ENCODE peak calls at places on chromosomes 12 and 14, in six cellular contexts. One of them, this sample, is unnamed. For H4K20me1, the result is how much of the 10 kb centered on the place peaks cover.

GRCh38 chr12:32605326-32606095 is 73.6 kb upstream of the DNM1L start:
- DNase-seq in fibroblast of lung: no peak
- DNase-seq in OCI-LY7: no peak
- DNase-seq in PC-3: peak
- DNase-seq in IMR-90: no peak
- DNase-seq in SK-N-SH: no peak
- DNase-seq in this sample: no peak

GRCh38 chr12:115661103-115661502 is 616.4 kb downstream of the MED13L start:
- DNase-seq in fibroblast of lung: peak
- DNase-seq in IMR-90: no peak
- DNase-seq in OCI-LY7: no peak
- DNase-seq in SK-N-SH: no peak
- DNase-seq in PC-3: no peak
- DNase-seq in this sample: no peak

GRCh38 chr12:98939350-98939749 is 294.3 kb downstream of the APAF1 start:
- DNase-seq in PC-3: peak
- DNase-seq in fibroblast of lung: peak
- DNase-seq in OCI-LY7: peak
- DNase-seq in SK-N-SH: peak
- DNase-seq in IMR-90: peak
- DNase-seq in this sample: no peak

GRCh38 chr14:68691031-68691864 is 101.6 kb downstream of the ZFP36L1 start:
- DNase-seq in SK-N-SH: peak
- DNase-seq in PC-3: no peak
- DNase-seq in fibroblast of lung: no peak
- DNase-seq in IMR-90: no peak
- DNase-seq in OCI-LY7: no peak
- DNase-seq in this sample: no peak

GRCh38 chr14:34951286-34951685 is 31.5 kb upstream of the SRP54 start:
- DNase-seq in IMR-90: peak
- DNase-seq in fibroblast of lung: peak
- DNase-seq in PC-3: no peak
- DNase-seq in SK-N-SH: no peak
- DNase-seq in OCI-LY7: no peak
- DNase-seq in this sample: peak

GRCh38 chr14:34539407-34540180 is at the start of gene EAPP:
- DNase-seq in SK-N-SH: peak
- DNase-seq in fibroblast of lung: peak
- DNase-seq in OCI-LY7: peak
- DNase-seq in PC-3: peak
- DNase-seq in IMR-90: peak
- DNase-seq in this sample: peak

GRCh38 chr12:67220065-67220464 is 49.1 kb upstream of the CAND1 start:
- DNase-seq in fibroblast of lung: peak
- DNase-seq in PC-3: peak
- DNase-seq in OCI-LY7: no peak
- DNase-seq in SK-N-SH: no peak
- DNase-seq in IMR-90: no peak
- DNase-seq in this sample: no peak

GRCh38 chr12:91249059-91250055 is 66.7 kb upstream of the DCN start:
- DNase-seq in fibroblast of lung: no peak
- DNase-seq in SK-N-SH: no peak
- DNase-seq in IMR-90: no peak
- DNase-seq in OCI-LY7: no peak
- DNase-seq in PC-3: no peak
- DNase-seq in this sample: no peak

GRCh38 chr12:54415223-54415929 is 3.7 kb downstream of the ITGA5 start:
- DNase-seq in SK-N-SH: no peak
- DNase-seq in IMR-90: no peak
- DNase-seq in OCI-LY7: no peak
- DNase-seq in PC-3: no peak
- DNase-seq in fibroblast of lung: no peak
- DNase-seq in this sample: peak

GRCh38 chr14:44027397-44027796 is 479.7 kb downstream of the FSCB start:
- DNase-seq in SK-N-SH: no peak
- DNase-seq in OCI-LY7: no peak
- DNase-seq in fibroblast of lung: no peak
- DNase-seq in PC-3: no peak
- DNase-seq in IMR-90: no peak
- DNase-seq in this sample: no peak

GRCh38 chr12:40534828-40535227 is 157.4 kb upstream of the CNTN1 start:
- DNase-seq in OCI-LY7: no peak
- DNase-seq in fibroblast of lung: no peak
- DNase-seq in SK-N-SH: no peak
- DNase-seq in PC-3: no peak
- DNase-seq in IMR-90: no peak
- DNase-seq in this sample: no peak

GRCh38 chr12:39923364-39923763 is 182.5 kb downstream of the SLC2A13 start:
- DNase-seq in fibroblast of lung: no peak
- DNase-seq in OCI-LY7: no peak
- DNase-seq in PC-3: no peak
- DNase-seq in SK-N-SH: no peak
- DNase-seq in IMR-90: no peak
- DNase-seq in this sample: no peak

GRCh38 chr14:78029471-78030372 is 140.5 kb upstream of the NRXN3 start:
- DNase-seq in SK-N-SH: no peak
- DNase-seq in OCI-LY7: no peak
- DNase-seq in fibroblast of lung: no peak
- DNase-seq in PC-3: no peak
- DNase-seq in IMR-90: no peak
- DNase-seq in this sample: no peak

GRCh38 chr12:47754126-47754525 is 4.6 kb downstream of the RAPGEF3 start:
- DNase-seq in OCI-LY7: no peak
- DNase-seq in IMR-90: no peak
- DNase-seq in SK-N-SH: peak
- DNase-seq in fibroblast of lung: no peak
- DNase-seq in PC-3: peak
- DNase-seq in this sample: no peak

GRCh38 chr12:2035421-2036080 is 17.2 kb upstream of the CACNA1C start:
- DNase-seq in PC-3: no peak
- DNase-seq in IMR-90: no peak
- DNase-seq in OCI-LY7: no peak
- DNase-seq in SK-N-SH: no peak
- DNase-seq in fibroblast of lung: no peak
- DNase-seq in this sample: no peak

GRCh38 chr12:66070378-66071120 is 60.0 kb downstream of the LLPH start:
- DNase-seq in IMR-90: no peak
- DNase-seq in fibroblast of lung: no peak
- DNase-seq in PC-3: no peak
- DNase-seq in SK-N-SH: no peak
- DNase-seq in OCI-LY7: no peak
- DNase-seq in this sample: no peak

GRCh38 chr12:121523741-121524140 is 57.1 kb downstream of the KDM2B start:
- DNase-seq in IMR-90: no peak
- DNase-seq in SK-N-SH: no peak
- DNase-seq in OCI-LY7: peak
- DNase-seq in fibroblast of lung: no peak
- DNase-seq in PC-3: no peak
- DNase-seq in this sample: no peak

GRCh38 chr14:94971750-94972149 is 185.6 kb downstream of the DICER1 start:
- DNase-seq in IMR-90: no peak
- DNase-seq in PC-3: no peak
- DNase-seq in fibroblast of lung: peak
- DNase-seq in OCI-LY7: no peak
- DNase-seq in SK-N-SH: no peak
- DNase-seq in this sample: no peak

GRCh38 chr12:69837191-69838085 is 12.4 kb downstream of the MYRFL start:
- DNase-seq in SK-N-SH: no peak
- DNase-seq in PC-3: no peak
- DNase-seq in fibroblast of lung: no peak
- DNase-seq in IMR-90: no peak
- DNase-seq in OCI-LY7: no peak
- DNase-seq in this sample: no peak

GRCh38 chr14:22898302-22898894 is 15.4 kb downstream of the REM2 start:
- DNase-seq in SK-N-SH: no peak
- DNase-seq in OCI-LY7: no peak
- DNase-seq in IMR-90: peak
- DNase-seq in fibroblast of lung: peak
- DNase-seq in PC-3: peak
- DNase-seq in this sample: peak

GRCh38 chr12:91973813-91974212 is 171.8 kb downstream of the BTG1 start:
- DNase-seq in fibroblast of lung: no peak
- DNase-seq in PC-3: no peak
- DNase-seq in SK-N-SH: no peak
- DNase-seq in IMR-90: no peak
- DNase-seq in OCI-LY7: no peak
- DNase-seq in this sample: no peak

GRCh38 chr12:61757831-61758505 is 502.2 kb upstream of the USP15 start:
- DNase-seq in IMR-90: no peak
- DNase-seq in SK-N-SH: no peak
- DNase-seq in OCI-LY7: no peak
- DNase-seq in fibroblast of lung: no peak
- DNase-seq in PC-3: no peak
- DNase-seq in this sample: no peak

GRCh38 chr12:8950702-8951478 is 1.4 kb upstream of the M6PR start:
- DNase-seq in fibroblast of lung: no peak
- DNase-seq in PC-3: no peak
- DNase-seq in IMR-90: no peak
- DNase-seq in OCI-LY7: no peak
- DNase-seq in SK-N-SH: no peak
- DNase-seq in this sample: no peak

GRCh38 chr14:31038521-31039166 is 12.5 kb upstream of the STRN3 start:
- DNase-seq in PC-3: no peak
- DNase-seq in SK-N-SH: peak
- DNase-seq in fibroblast of lung: peak
- DNase-seq in IMR-90: no peak
- DNase-seq in OCI-LY7: no peak
- DNase-seq in this sample: peak

GRCh38 chr12:62533087-62533754 is 66.6 kb downstream of the MON2 start:
- DNase-seq in OCI-LY7: no peak
- DNase-seq in PC-3: no peak
- DNase-seq in fibroblast of lung: no peak
- DNase-seq in IMR-90: no peak
- DNase-seq in SK-N-SH: no peak
- DNase-seq in this sample: peak

DNA sequence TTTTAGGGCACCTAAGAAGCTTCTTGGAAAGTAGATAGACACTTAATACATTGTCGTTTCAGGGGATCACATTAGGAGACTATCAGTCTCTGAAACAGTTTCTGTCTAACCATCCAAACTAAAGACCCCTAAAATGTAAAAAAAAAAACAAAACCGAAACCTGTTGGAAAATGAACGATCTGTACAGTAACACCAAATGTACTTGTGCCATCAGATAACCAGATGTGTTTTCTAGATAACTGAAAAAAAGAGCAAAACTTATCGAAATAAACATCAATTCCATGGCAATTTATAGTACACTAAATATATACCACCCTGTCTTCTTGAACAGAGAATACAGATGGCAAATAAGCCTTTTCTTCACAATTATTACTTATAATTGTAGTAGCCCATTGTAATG is 2.0 kb downstream of the LDHB start:
- DNase-seq in OCI-LY7: no peak
- DNase-seq in SK-N-SH: no peak
- DNase-seq in IMR-90: no peak
- DNase-seq in PC-3: no peak
- DNase-seq in fibroblast of lung: no peak
- DNase-seq in this sample: no peak
- H4K20me1 ChIP-seq in OCI-LY7: half or more
- H4K20me1 ChIP-seq in SK-N-SH: under half
- H4K20me1 ChIP-seq in IMR-90: under half
- H4K20me1 ChIP-seq in PC-3: under half
- H4K20me1 ChIP-seq in fibroblast of lung: under half
- H4K20me1 ChIP-seq in this sample: under half

GRCh38 chr14:45990252-45990651 is 661.3 kb downstream of the RPL10L start:
- DNase-seq in fibroblast of lung: no peak
- DNase-seq in IMR-90: no peak
- DNase-seq in SK-N-SH: no peak
- DNase-seq in PC-3: peak
- DNase-seq in OCI-LY7: peak
- DNase-seq in this sample: no peak
- TF ChIP-seq CTCF in fibroblast of lung: peak
- TF ChIP-seq CTCF in IMR-90: no peak
- TF ChIP-seq CTCF in SK-N-SH: peak
- TF ChIP-seq CTCF in PC-3: peak
- TF ChIP-seq CTCF in OCI-LY7: peak
- TF ChIP-seq CTCF in this sample: no peak

GRCh38 chr12:26347300-26347699 is 151.9 kb downstream of the SSPN start:
- DNase-seq in fibroblast of lung: no peak
- DNase-seq in OCI-LY7: no peak
- DNase-seq in SK-N-SH: no peak
- DNase-seq in IMR-90: no peak
- DNase-seq in PC-3: no peak
- DNase-seq in this sample: peak
- H4K20me1 ChIP-seq in fibroblast of lung: under half
- H4K20me1 ChIP-seq in OCI-LY7: under half
- H4K20me1 ChIP-seq in SK-N-SH: under half
- H4K20me1 ChIP-seq in IMR-90: under half
- H4K20me1 ChIP-seq in PC-3: under half
- H4K20me1 ChIP-seq in this sample: under half

DNA sequence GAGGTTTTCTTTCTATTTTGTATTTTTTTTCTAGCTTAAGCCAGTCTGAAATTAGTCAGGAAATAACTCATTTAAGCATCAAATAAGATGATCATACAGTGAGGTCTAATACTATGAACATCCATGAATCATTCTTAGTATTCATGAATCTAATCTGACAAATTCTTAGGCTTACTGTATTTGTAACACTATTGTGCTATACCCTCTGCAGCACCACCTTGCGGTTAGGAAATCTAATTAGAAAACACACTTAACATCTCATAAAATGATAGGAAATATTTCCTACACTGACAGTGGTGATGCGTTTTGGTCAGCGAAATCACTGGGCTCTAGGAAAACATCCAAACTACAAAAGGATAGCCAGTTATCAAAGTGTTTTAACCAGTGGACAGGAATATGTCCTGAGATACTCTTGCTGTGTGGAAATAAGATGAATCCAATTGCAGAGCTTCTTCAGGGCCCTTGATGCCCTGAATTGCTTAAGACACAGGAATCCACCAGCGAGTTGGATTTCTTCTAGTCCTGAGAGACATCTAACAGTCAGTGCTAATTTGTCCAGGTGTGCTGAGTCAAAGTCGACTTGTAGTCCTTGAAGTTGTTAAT is 109.3 kb upstream of the MYF6 start:
- DNase-seq in SK-N-SH: no peak
- DNase-seq in OCI-LY7: peak
- DNase-seq in fibroblast of lung: peak
- DNase-seq in PC-3: peak
- DNase-seq in IMR-90: peak
- DNase-seq in this sample: no peak
- TF ChIP-seq CTCF in SK-N-SH: peak
- TF ChIP-seq CTCF in OCI-LY7: peak
- TF ChIP-seq CTCF in fibroblast of lung: peak
- TF ChIP-seq CTCF in PC-3: peak
- TF ChIP-seq CTCF in IMR-90: peak
- TF ChIP-seq CTCF in this sample: peak

GRCh38 chr12:82425241-82425640 is 66.9 kb downstream of the METTL25 start:
- DNase-seq in IMR-90: peak
- DNase-seq in fibroblast of lung: peak
- DNase-seq in PC-3: peak
- DNase-seq in SK-N-SH: no peak
- DNase-seq in OCI-LY7: no peak
- DNase-seq in this sample: no peak
- H4K20me1 ChIP-seq in IMR-90: under half
- H4K20me1 ChIP-seq in fibroblast of lung: under half
- H4K20me1 ChIP-seq in PC-3: under half
- H4K20me1 ChIP-seq in SK-N-SH: under half
- H4K20me1 ChIP-seq in OCI-LY7: under half
- H4K20me1 ChIP-seq in this sample: under half